ENCODE peak calls at places on chromosomes 16 and 17, in ten cellular contexts. One of them, this sample, is unnamed.

GRCh38 chr17:1111599-1112443 is 68.0 kb downstream of the ABR start:
- DNase-seq in activated T-cell treated with anti-CD3 and anti-CD28 coated beads, Interleukin-2, amount 50 U/mL, for 24 hours: no peak
- DNase-seq in NCI-H1930: no peak
- DNase-seq in hypothalamus: peak
- DNase-seq in substantia nigra: no peak
- DNase-seq in EH: no peak
- DNase-seq in left kidney: no peak
- DNase-seq in lung microvascular endothelial cell: no peak
- DNase-seq in B cell: no peak
- DNase-seq in gastrocnemius medialis: no peak
- DNase-seq in this sample: peak

GRCh38 chr16:4515611-4516233 is 22.9 kb downstream of the CDIP1 start:
- DNase-seq in activated T-cell treated with anti-CD3 and anti-CD28 coated beads, Interleukin-2, amount 50 U/mL, for 24 hours: no peak
- DNase-seq in NCI-H1930: no peak
- DNase-seq in hypothalamus: peak
- DNase-seq in substantia nigra: no peak
- DNase-seq in EH: no peak
- DNase-seq in left kidney: no peak
- DNase-seq in lung microvascular endothelial cell: peak
- DNase-seq in B cell: peak
- DNase-seq in gastrocnemius medialis: no peak
- DNase-seq in this sample: no peak

GRCh38 chr17:34314279-34314678 is 5.0 kb upstream of the CCL8 start:
- DNase-seq in activated T-cell treated with anti-CD3 and anti-CD28 coated beads, Interleukin-2, amount 50 U/mL, for 24 hours: no peak
- DNase-seq in NCI-H1930: no peak
- DNase-seq in hypothalamus: peak
- DNase-seq in substantia nigra: no peak
- DNase-seq in EH: peak
- DNase-seq in left kidney: no peak
- DNase-seq in lung microvascular endothelial cell: no peak
- DNase-seq in B cell: no peak
- DNase-seq in gastrocnemius medialis: peak
- DNase-seq in this sample: no peak

GRCh38 chr17:33012522-33013033 is 20.9 kb downstream of the SPACA3 start:
- DNase-seq in activated T-cell treated with anti-CD3 and anti-CD28 coated beads, Interleukin-2, amount 50 U/mL, for 24 hours: no peak
- DNase-seq in NCI-H1930: no peak
- DNase-seq in hypothalamus: no peak
- DNase-seq in substantia nigra: no peak
- DNase-seq in EH: peak
- DNase-seq in left kidney: no peak
- DNase-seq in lung microvascular endothelial cell: peak
- DNase-seq in B cell: no peak
- DNase-seq in gastrocnemius medialis: no peak
- DNase-seq in this sample: no peak

GRCh38 chr17:77786740-77787505 is 171.6 kb upstream of the TNRC6C start:
- DNase-seq in activated T-cell treated with anti-CD3 and anti-CD28 coated beads, Interleukin-2, amount 50 U/mL, for 24 hours: no peak
- DNase-seq in NCI-H1930: no peak
- DNase-seq in hypothalamus: no peak
- DNase-seq in substantia nigra: no peak
- DNase-seq in EH: peak
- DNase-seq in left kidney: peak
- DNase-seq in lung microvascular endothelial cell: no peak
- DNase-seq in B cell: no peak
- DNase-seq in gastrocnemius medialis: no peak
- DNase-seq in this sample: no peak

GRCh38 chr16:77585379-77585778 is 136.9 kb upstream of the NUDT7 start:
- DNase-seq in activated T-cell treated with anti-CD3 and anti-CD28 coated beads, Interleukin-2, amount 50 U/mL, for 24 hours: no peak
- DNase-seq in NCI-H1930: no peak
- DNase-seq in hypothalamus: no peak
- DNase-seq in substantia nigra: no peak
- DNase-seq in EH: peak
- DNase-seq in left kidney: no peak
- DNase-seq in lung microvascular endothelial cell: peak
- DNase-seq in B cell: no peak
- DNase-seq in gastrocnemius medialis: no peak
- DNase-seq in this sample: no peak

GRCh38 chr16:85303354-85303883 is 191.1 kb upstream of the CIBAR2 start:
- DNase-seq in activated T-cell treated with anti-CD3 and anti-CD28 coated beads, Interleukin-2, amount 50 U/mL, for 24 hours: peak
- DNase-seq in NCI-H1930: no peak
- DNase-seq in hypothalamus: peak
- DNase-seq in substantia nigra: peak
- DNase-seq in EH: no peak
- DNase-seq in left kidney: peak
- DNase-seq in lung microvascular endothelial cell: peak
- DNase-seq in B cell: peak
- DNase-seq in gastrocnemius medialis: no peak
- DNase-seq in this sample: peak

GRCh38 chr17:78407387-78407990 is 29.0 kb downstream of the PGS1 start:
- DNase-seq in activated T-cell treated with anti-CD3 and anti-CD28 coated beads, Interleukin-2, amount 50 U/mL, for 24 hours: no peak
- DNase-seq in NCI-H1930: no peak
- DNase-seq in hypothalamus: no peak
- DNase-seq in substantia nigra: no peak
- DNase-seq in EH: no peak
- DNase-seq in left kidney: peak
- DNase-seq in lung microvascular endothelial cell: no peak
- DNase-seq in B cell: no peak
- DNase-seq in gastrocnemius medialis: peak
- DNase-seq in this sample: no peak

GRCh38 chr17:31740611-31741082 is 118.4 kb downstream of the COPRS start:
- DNase-seq in activated T-cell treated with anti-CD3 and anti-CD28 coated beads, Interleukin-2, amount 50 U/mL, for 24 hours: no peak
- DNase-seq in NCI-H1930: no peak
- DNase-seq in hypothalamus: no peak
- DNase-seq in substantia nigra: no peak
- DNase-seq in EH: peak
- DNase-seq in left kidney: no peak
- DNase-seq in lung microvascular endothelial cell: no peak
- DNase-seq in B cell: no peak
- DNase-seq in gastrocnemius medialis: no peak
- DNase-seq in this sample: no peak

GRCh38 chr17:27879987-27880608 is 13.1 kb downstream of the LYRM9 start:
- DNase-seq in activated T-cell treated with anti-CD3 and anti-CD28 coated beads, Interleukin-2, amount 50 U/mL, for 24 hours: peak
- DNase-seq in NCI-H1930: peak
- DNase-seq in hypothalamus: peak
- DNase-seq in substantia nigra: peak
- DNase-seq in EH: peak
- DNase-seq in left kidney: peak
- DNase-seq in lung microvascular endothelial cell: peak
- DNase-seq in B cell: peak
- DNase-seq in gastrocnemius medialis: peak
- DNase-seq in this sample: peak

GRCh38 chr17:2412561-2413021 is 11.7 kb upstream of the MNT start:
- DNase-seq in activated T-cell treated with anti-CD3 and anti-CD28 coated beads, Interleukin-2, amount 50 U/mL, for 24 hours: no peak
- DNase-seq in NCI-H1930: no peak
- DNase-seq in hypothalamus: peak
- DNase-seq in substantia nigra: no peak
- DNase-seq in EH: peak
- DNase-seq in left kidney: no peak
- DNase-seq in lung microvascular endothelial cell: peak
- DNase-seq in B cell: no peak
- DNase-seq in gastrocnemius medialis: no peak
- DNase-seq in this sample: no peak

GRCh38 chr16:2595376-2596200 is 57.8 kb downstream of the PDPK1 start:
- DNase-seq in activated T-cell treated with anti-CD3 and anti-CD28 coated beads, Interleukin-2, amount 50 U/mL, for 24 hours: no peak
- DNase-seq in NCI-H1930: no peak
- DNase-seq in hypothalamus: no peak
- DNase-seq in substantia nigra: no peak
- DNase-seq in EH: no peak
- DNase-seq in left kidney: peak
- DNase-seq in lung microvascular endothelial cell: no peak
- DNase-seq in B cell: no peak
- DNase-seq in gastrocnemius medialis: no peak
- DNase-seq in this sample: no peak

GRCh38 chr16:85398688-85399582 is 214.2 kb upstream of the GSE1 start:
- DNase-seq in activated T-cell treated with anti-CD3 and anti-CD28 coated beads, Interleukin-2, amount 50 U/mL, for 24 hours: no peak
- DNase-seq in NCI-H1930: no peak
- DNase-seq in hypothalamus: no peak
- DNase-seq in substantia nigra: no peak
- DNase-seq in EH: no peak
- DNase-seq in left kidney: no peak
- DNase-seq in lung microvascular endothelial cell: no peak
- DNase-seq in B cell: no peak
- DNase-seq in gastrocnemius medialis: no peak
- DNase-seq in this sample: peak

GRCh38 chr16:31875112-31875803 is 1.7 kb downstream of the ZNF267 start:
- DNase-seq in activated T-cell treated with anti-CD3 and anti-CD28 coated beads, Interleukin-2, amount 50 U/mL, for 24 hours: no peak
- DNase-seq in NCI-H1930: no peak
- DNase-seq in hypothalamus: no peak
- DNase-seq in substantia nigra: no peak
- DNase-seq in EH: peak
- DNase-seq in left kidney: peak
- DNase-seq in lung microvascular endothelial cell: peak
- DNase-seq in B cell: no peak
- DNase-seq in gastrocnemius medialis: no peak
- DNase-seq in this sample: no peak

GRCh38 chr17:68381076-68381900 is 76.0 kb downstream of the WIPI1 start:
- DNase-seq in activated T-cell treated with anti-CD3 and anti-CD28 coated beads, Interleukin-2, amount 50 U/mL, for 24 hours: no peak
- DNase-seq in NCI-H1930: no peak
- DNase-seq in hypothalamus: no peak
- DNase-seq in substantia nigra: no peak
- DNase-seq in EH: peak
- DNase-seq in left kidney: peak
- DNase-seq in lung microvascular endothelial cell: peak
- DNase-seq in B cell: no peak
- DNase-seq in gastrocnemius medialis: no peak
- DNase-seq in this sample: no peak

GRCh38 chr17:63780928-63781327 is 7.0 kb downstream of the DDX42 start:
- DNase-seq in activated T-cell treated with anti-CD3 and anti-CD28 coated beads, Interleukin-2, amount 50 U/mL, for 24 hours: no peak
- DNase-seq in NCI-H1930: no peak
- DNase-seq in hypothalamus: no peak
- DNase-seq in substantia nigra: no peak
- DNase-seq in EH: no peak
- DNase-seq in left kidney: no peak
- DNase-seq in lung microvascular endothelial cell: no peak
- DNase-seq in B cell: no peak
- DNase-seq in gastrocnemius medialis: no peak
- DNase-seq in this sample: no peak

GRCh38 chr17:81539571-81539900 is 11.4 kb downstream of the FSCN2 start:
- DNase-seq in activated T-cell treated with anti-CD3 and anti-CD28 coated beads, Interleukin-2, amount 50 U/mL, for 24 hours: no peak
- DNase-seq in NCI-H1930: no peak
- DNase-seq in hypothalamus: no peak
- DNase-seq in substantia nigra: no peak
- DNase-seq in EH: no peak
- DNase-seq in left kidney: no peak
- DNase-seq in lung microvascular endothelial cell: no peak
- DNase-seq in B cell: no peak
- DNase-seq in gastrocnemius medialis: no peak
- DNase-seq in this sample: no peak

GRCh38 chr17:82397449-82398335 is 20.5 kb upstream of the HEXD start:
- DNase-seq in activated T-cell treated with anti-CD3 and anti-CD28 coated beads, Interleukin-2, amount 50 U/mL, for 24 hours: no peak
- DNase-seq in NCI-H1930: no peak
- DNase-seq in hypothalamus: no peak
- DNase-seq in substantia nigra: no peak
- DNase-seq in EH: no peak
- DNase-seq in left kidney: no peak
- DNase-seq in lung microvascular endothelial cell: no peak
- DNase-seq in B cell: no peak
- DNase-seq in gastrocnemius medialis: no peak
- DNase-seq in this sample: no peak